ENCODE peak calls at places on chromosomes 13 and 19, in eight cellular contexts. Y is body of pancreas; H is lower lobe of right lung; L is psoas muscle; P is aorta; U is CD8-positive, alpha-beta memory T cell; J is IMR-90; D is mesenchymal stem cell. F is an unnamed sample. For H3K9me3, the result is how much of the 10 kb centered on the place peaks cover.

GRCh38 chr19:44818470-44818856 is 9.6 kb downstream of the BCAM start:
- DNase-seq in Y (no peak), J (no peak), D (no peak), H (no peak), U (no peak), L (no peak), P (no peak), F (no peak)

GRCh38 chr19:50537769-50538230 is 24.1 kb upstream of the ASPDH start:
- DNase-seq in D (peak), P (peak), J (peak), U (peak), H (peak), L (peak), Y (peak), F (peak)

GRCh38 chr13:26624572-26624971 is 67.1 kb downstream of the WASF3 start:
- DNase-seq in Y (no peak), D (peak), L (no peak), H (no peak), J (no peak), U (no peak), P (no peak), F (no peak)

GRCh38 chr13:37995052-37995451 is 125.5 kb upstream of the TRPC4 start:
- DNase-seq in Y (no peak), J (peak), U (no peak), D (peak), P (no peak), H (no peak), L (no peak), F (no peak)

GRCh38 chr19:5961969-5962945 is 15.7 kb downstream of the RANBP3 start:
- DNase-seq in U (peak), L (no peak), Y (peak), D (peak), H (peak), P (peak), J (peak), F (peak)

GRCh38 chr13:52419080-52419479 is 13.1 kb upstream of the THSD1 start:
- DNase-seq in Y (no peak), U (no peak), J (no peak), P (no peak), L (no peak), D (no peak), H (no peak), F (no peak)

GRCh38 chr13:66849706-66850105 is 380.4 kb downstream of the PCDH9 start:
- DNase-seq in L (no peak), U (no peak), D (no peak), H (no peak), J (no peak), P (no peak), Y (no peak), F (no peak)

GRCh38 chr19:47637550-47637949 is 28.6 kb downstream of the BICRA start:
- DNase-seq in L (peak), P (no peak), J (no peak), U (no peak), D (peak), H (no peak), Y (no peak), F (no peak)

GRCh38 chr13:46168341-46168740 is 13.6 kb downstream of the LCP1 start:
- DNase-seq in J (no peak), Y (no peak), D (peak), H (peak), P (peak), U (peak), L (no peak), F (no peak)

GRCh38 chr13:28147489-28147888 is 9.1 kb downstream of the PAN3 start:
- DNase-seq in P (no peak), J (peak), H (no peak), L (no peak), Y (no peak), D (no peak), U (no peak), F (no peak)

GRCh38 chr19:13794388-13794751 is 873 bp upstream of the ZSWIM4 start:
- DNase-seq in P (peak), Y (peak), U (no peak), H (peak), D (peak), J (peak), L (peak), F (no peak)

GRCh38 chr13:23147827-23148226 is 33.0 kb upstream of the SGCG start:
- DNase-seq in J (no peak), H (no peak), D (no peak), Y (no peak), P (no peak), L (no peak), U (no peak), F (no peak)

GRCh38 chr13:105918842-105919741 is 616.4 kb downstream of the EFNB2 start:
- DNase-seq in U (no peak), J (peak), L (no peak), P (peak), D (peak), H (no peak), Y (peak), F (no peak)

GRCh38 chr19:7556696-7557315 is 21.3 kb downstream of the PNPLA6 start:
- DNase-seq in U (no peak), J (no peak), H (no peak), L (peak), P (peak), D (no peak), Y (no peak), F (no peak)

GRCh38 chr13:31369213-31369612 is 169.4 kb downstream of the B3GLCT start:
- DNase-seq in Y (no peak), P (no peak), L (no peak), J (no peak), H (no peak), D (no peak), U (no peak), F (no peak)

GRCh38 chr19:13103961-13104847 is 1.5 kb upstream of the LYL1 start:
- DNase-seq in L (peak), P (peak), Y (peak), J (no peak), U (peak), D (no peak), H (peak), F (peak)

GRCh38 chr19:20035935-20036334 is 3.4 kb downstream of the ZNF682 start:
- DNase-seq in D (no peak), H (no peak), P (no peak), L (no peak), U (no peak), J (no peak), Y (no peak), F (no peak)

DNA sequence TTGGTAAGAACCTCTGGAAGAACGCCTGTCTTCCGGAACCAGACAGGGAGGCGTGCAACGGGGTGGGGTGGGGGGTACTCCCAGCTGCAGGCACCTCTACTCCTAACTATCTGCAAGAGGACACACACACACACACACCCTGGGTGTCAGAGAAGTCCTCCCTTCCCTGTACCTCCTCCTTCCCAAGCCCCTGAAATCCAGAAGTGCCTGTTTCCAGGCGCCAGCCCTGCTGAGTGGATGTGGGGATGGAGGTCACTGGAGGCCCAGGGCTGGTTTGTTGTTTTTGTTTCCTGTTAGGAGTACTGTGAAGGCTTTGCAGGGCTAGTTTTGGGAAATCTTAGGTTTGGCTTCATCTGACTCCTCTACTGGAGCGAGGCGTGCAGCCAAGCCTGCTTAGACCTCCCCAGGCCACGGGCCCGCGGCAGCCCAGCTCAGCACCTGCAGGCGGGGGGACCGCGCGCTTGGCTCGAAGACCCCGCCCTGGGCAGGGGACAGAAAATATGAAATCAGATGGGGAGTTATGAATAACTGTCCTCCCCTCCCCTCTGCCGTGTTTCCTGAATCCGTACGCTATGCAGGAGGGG is 36.4 kb downstream of the SOX1 start:
- DNase-seq in P (no peak), L (no peak), D (no peak), H (no peak), Y (no peak), J (no peak), U (no peak), F (no peak)
- H3K9me3 ChIP-seq in P (under half), L (under half), D (under half), H (under half), Y (under half), J (under half), U (under half), F (under half)

GRCh38 chr13:48068036-48068435 is 26.9 kb downstream of the MED4 start:
- DNase-seq in D (no peak), U (no peak), P (no peak), J (no peak), H (no peak), Y (no peak), L (no peak), F (no peak)
- H3K9me3 ChIP-seq in D (half or more), U (under half), P (under half), J (under half), H (under half), Y (under half), L (under half), F (under half)

GRCh38 chr19:36526581-36526980 is 1.5 kb downstream of the ZNF260 start:
- DNase-seq in P (no peak), H (no peak), D (no peak), U (no peak), L (no peak), J (no peak), Y (no peak), F (no peak)

GRCh38 chr19:36527873-36528193 is 238 bp downstream of the ZNF260 start:
- DNase-seq in H (no peak), Y (no peak), P (no peak), U (no peak), L (no peak), J (no peak), D (no peak), F (no peak)

GRCh38 chr19:36528194-36528920 is at the start of gene ZNF260:
- DNase-seq in P (peak), Y (peak), L (peak), U (peak), J (peak), D (peak), H (peak), F (peak)

GRCh38 chr19:36528921-36529518 is 949 bp upstream of the ZNF260 start:
- DNase-seq in D (no peak), P (no peak), J (no peak), H (no peak), L (no peak), U (peak), Y (peak), F (peak)

GRCh38 chr19:36524617-36525016 is 3.5 kb downstream of the ZNF260 start:
- DNase-seq in D (no peak), J (no peak), U (no peak), P (no peak), Y (no peak), L (no peak), H (no peak), F (no peak)
- H3K9me3 ChIP-seq in D (half or more), J (under half), U (under half), P (under half), Y (under half), L (half or more), H (half or more), F (under half)

GRCh38 chr19:9528757-9529336 is 9.6 kb downstream of the ZNF426 start:
- DNase-seq in D (peak), H (no peak), U (no peak), J (peak), Y (no peak), P (no peak), L (no peak), F (no peak)
- H3K9me3 ChIP-seq in D (half or more), H (half or more), U (half or more), J (half or more), Y (under half), P (under half), L (half or more), F (half or more)

GRCh38 chr13:48591889-48592725 is 59.2 kb upstream of the RCBTB2 start:
- DNase-seq in H (no peak), L (no peak), Y (no peak), P (no peak), D (no peak), J (no peak), U (no peak), F (no peak)

GRCh38 chr13:48594080-48594815 is 59.5 kb upstream of the CYSLTR2 start:
- DNase-seq in Y (no peak), L (no peak), D (peak), U (no peak), H (no peak), P (no peak), J (no peak), F (no peak)

GRCh38 chr13:48596128-48596429 is 57.6 kb upstream of the CYSLTR2 start:
- DNase-seq in Y (peak), D (no peak), L (no peak), P (no peak), U (no peak), H (no peak), J (no peak), F (no peak)

GRCh38 chr13:48595330-48596127 is 58.2 kb upstream of the CYSLTR2 start:
- DNase-seq in D (peak), Y (peak), H (no peak), L (no peak), J (peak), U (peak), P (peak), F (peak)

DNA sequence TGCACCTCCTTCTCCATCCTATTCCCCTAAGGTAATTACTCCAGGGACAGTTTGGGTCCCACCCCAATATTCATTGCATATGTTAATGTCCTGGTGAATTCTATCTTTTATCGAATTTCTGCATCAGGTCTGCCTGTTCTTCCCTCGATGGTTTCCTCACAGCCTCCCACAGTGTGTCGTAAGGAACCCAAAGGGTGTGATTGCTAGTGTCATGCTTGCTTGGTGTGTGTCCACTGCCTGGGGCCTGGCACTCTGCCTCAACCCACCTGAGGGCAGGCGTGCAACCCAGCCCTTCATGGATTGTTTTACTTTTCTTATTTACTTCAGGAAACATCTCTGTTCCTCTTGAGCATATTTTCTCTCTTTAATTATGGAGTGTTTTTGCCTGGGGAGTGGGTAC is 60.2 kb upstream of the CYSLTR2 start:
- DNase-seq in D (no peak), P (no peak), H (no peak), U (no peak), J (no peak), L (no peak), Y (no peak), F (no peak)
- H3K9me3 ChIP-seq in D (under half), P (under half), H (under half), U (under half), J (under half), L (under half), Y (under half), F (under half)

DNA sequence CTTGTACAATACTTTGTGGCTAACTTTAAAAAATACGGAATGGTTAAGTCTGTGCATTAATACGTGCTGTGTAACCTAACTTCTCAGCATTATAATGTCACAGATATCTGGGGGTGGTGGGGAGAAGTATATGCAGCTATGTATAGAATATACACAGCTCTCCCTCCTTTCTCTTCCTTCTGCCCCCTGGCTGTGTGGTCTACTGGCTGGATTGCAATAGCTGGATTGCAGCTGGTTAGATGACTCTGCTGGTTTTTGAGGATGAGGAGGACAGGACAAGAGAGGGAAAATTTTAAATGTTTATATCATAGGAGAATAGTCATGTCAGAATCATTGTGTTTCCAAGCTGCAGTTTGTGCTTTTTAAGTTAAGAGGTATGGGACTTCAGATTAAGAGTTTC is 9.7 kb downstream of the RNASEH2B start:
- DNase-seq in Y (no peak), P (no peak), U (no peak), L (no peak), H (no peak), D (peak), J (peak), F (no peak)
- H3K9me3 ChIP-seq in Y (under half), P (under half), U (under half), L (under half), H (under half), D (under half), J (under half), F (half or more)

GRCh38 chr13:48072787-48073186 is 22.1 kb downstream of the MED4 start:
- DNase-seq in P (no peak), D (no peak), J (no peak), U (no peak), Y (no peak), H (no peak), L (no peak), F (no peak)

GRCh38 chr13:48078251-48078656 is 16.6 kb downstream of the MED4 start:
- DNase-seq in J (no peak), L (no peak), U (no peak), P (no peak), H (no peak), D (no peak), Y (no peak), F (peak)

GRCh38 chr13:48072304-48072703 is 22.6 kb downstream of the MED4 start:
- DNase-seq in Y (no peak), D (no peak), L (no peak), J (no peak), P (no peak), U (no peak), H (no peak), F (peak)

GRCh38 chr13:48070942-48071341 is 24.0 kb downstream of the MED4 start:
- DNase-seq in J (no peak), U (no peak), P (no peak), H (no peak), Y (no peak), D (no peak), L (no peak), F (no peak)

DNA sequence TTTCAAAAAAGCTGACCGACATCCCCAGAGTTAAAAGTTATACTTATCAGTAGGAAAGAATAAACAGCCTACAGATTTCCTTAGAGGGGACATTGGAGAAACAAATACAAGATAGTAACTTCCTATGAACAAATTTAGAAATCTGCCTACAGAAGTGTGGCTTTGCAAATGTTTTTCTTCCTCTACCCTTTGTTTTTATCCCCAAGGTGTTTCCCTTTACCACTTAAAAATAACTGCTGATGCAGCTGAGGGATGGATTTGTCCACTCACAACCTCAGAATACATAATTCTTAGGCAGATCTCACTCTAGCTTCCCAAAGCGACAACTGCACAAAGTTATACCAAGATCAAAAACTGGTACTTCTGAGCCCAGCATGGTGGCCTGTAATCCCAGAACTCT is 20.9 kb downstream of the MED4 start:
- DNase-seq in J (no peak), Y (no peak), P (no peak), L (no peak), U (no peak), H (no peak), D (no peak), F (no peak)
- H3K9me3 ChIP-seq in J (under half), Y (under half), P (under half), L (under half), U (under half), H (under half), D (half or more), F (half or more)

DNA sequence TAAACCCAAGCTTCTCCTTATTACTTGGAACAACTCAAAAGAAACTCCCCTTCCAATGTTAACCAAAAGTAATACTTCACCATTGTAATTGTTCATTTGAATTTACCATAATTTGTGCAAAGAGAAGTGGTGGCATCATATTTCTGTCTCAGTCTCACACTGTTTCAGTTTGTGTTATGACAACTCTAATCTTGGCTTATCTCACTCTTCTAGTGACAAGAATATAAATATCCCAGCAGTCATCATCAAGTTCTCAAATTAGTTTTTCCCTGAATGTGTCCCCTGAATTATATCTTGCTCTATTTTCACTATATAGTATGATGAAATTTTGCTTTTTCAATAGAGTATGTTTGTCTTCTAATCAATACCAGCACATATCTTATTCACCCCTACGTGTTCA is 681.4 kb upstream of the PRR20A start:
- DNase-seq in U (no peak), Y (no peak), L (no peak), H (no peak), D (no peak), J (no peak), P (no peak), F (no peak)
- H3K9me3 ChIP-seq in U (under half), Y (under half), L (under half), H (under half), D (half or more), J (under half), P (under half), F (under half)

GRCh38 chr19:56880592-56881190 is 40.2 kb upstream of the PEG3 start:
- DNase-seq in Y (no peak), L (no peak), U (no peak), J (no peak), D (no peak), H (no peak), P (no peak), F (no peak)
- H3K9me3 ChIP-seq in Y (under half), L (under half), U (under half), J (under half), D (under half), H (under half), P (under half), F (under half)

DNA sequence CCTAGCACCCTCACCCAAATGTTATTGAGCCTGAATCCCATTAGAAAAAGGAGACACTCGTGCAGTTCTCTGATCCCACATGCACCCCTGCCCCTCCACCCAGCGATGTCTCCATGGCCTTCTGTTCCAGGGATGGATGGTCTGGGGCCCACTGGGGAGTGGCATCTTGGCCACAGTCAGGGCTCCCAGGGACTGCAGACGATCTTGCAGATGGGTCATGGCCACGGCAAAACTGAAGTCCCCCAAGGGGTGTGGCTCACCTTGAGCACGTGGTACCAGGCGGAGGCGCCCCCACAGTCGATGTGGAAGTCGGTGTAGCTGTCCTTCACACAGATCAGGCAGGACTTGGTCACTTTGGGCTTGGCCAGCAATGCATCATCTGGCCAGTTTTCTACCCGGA is 130.7 kb downstream of the TUBA3C start:
- DNase-seq in D (no peak), Y (no peak), U (no peak), H (no peak), P (no peak), L (no peak), J (no peak), F (no peak)
- H3K9me3 ChIP-seq in D (under half), Y (under half), U (under half), H (under half), P (under half), L (under half), J (half or more), F (under half)